ENCODE peak calls at places on chromosomes 6 and 20, in nine cellular contexts. Z is AG04450; O is CD4-positive, alpha-beta T cell; C is fibroblast of lung; G is neural progenitor cell; K is tibial artery; E is sigmoid colon; T is psoas muscle; A is heart left ventricle. V is an unnamed sample.

GRCh38 chr6:74577619-74578018 is 628.2 kb downstream of the COL12A1 start:
- DNase-seq in Z (no peak), A (no peak), G (no peak), E (no peak), T (no peak), K (no peak), C (peak; percentile 7), O (no peak), V (no peak)

GRCh38 chr6:24537771-24538385 is 43.1 kb downstream of the ALDH5A1 start:
- DNase-seq in E (no peak), K (no peak), Z (no peak), A (no peak), T (no peak), O (no peak), C (peak; percentile 39), G (no peak), V (peak; percentile 27)

GRCh38 chr20:22775671-22776139 is 191.3 kb upstream of the FOXA2 start:
- DNase-seq in E (no peak), A (no peak), C (peak; percentile 53), G (no peak), O (no peak), K (no peak), Z (no peak), T (no peak), V (peak; percentile 69)

GRCh38 chr6:127725821-127726220 is 148.8 kb downstream of the C6orf58 start:
- DNase-seq in O (no peak), C (no peak), A (no peak), T (no peak), K (no peak), G (no peak), E (no peak), Z (no peak), V (no peak)

GRCh38 chr6:147170269-147170668 is 33.9 kb upstream of the STXBP5 start:
- DNase-seq in T (no peak), G (no peak), Z (peak; percentile 82), K (no peak), C (peak; percentile 97), E (no peak), A (no peak), O (no peak), V (peak; percentile 20)

GRCh38 chr6:32288426-32288825 is 64.6 kb upstream of the NOTCH4 start:
- DNase-seq in A (no peak), E (no peak), K (no peak), G (no peak), O (no peak), T (no peak), C (no peak), Z (no peak), V (no peak)

GRCh38 chr6:80217799-80218198 is 111.3 kb downstream of the BCKDHB start:
- DNase-seq in T (no peak), A (no peak), G (no peak), E (peak; percentile 87), K (no peak), Z (no peak), O (no peak), C (no peak), V (no peak)

GRCh38 chr6:37653933-37654565 is 43.6 kb downstream of the MDGA1 start:
- DNase-seq in A (no peak), C (no peak), E (no peak), G (no peak), K (no peak), Z (no peak), T (no peak), O (peak; percentile 34), V (no peak)

GRCh38 chr6:109506314-109506713 is 23.3 kb upstream of the ZBTB24 start:
- DNase-seq in O (no peak), C (no peak), G (no peak), T (no peak), A (no peak), K (no peak), E (no peak), Z (no peak), V (no peak)

GRCh38 chr6:109506841-109507240 is 23.8 kb upstream of the ZBTB24 start:
- DNase-seq in K (no peak), E (no peak), O (no peak), A (no peak), C (no peak), G (no peak), Z (no peak), T (no peak), V (no peak)

GRCh38 chr6:109503327-109504224 is 20.6 kb upstream of the ZBTB24 start:
- DNase-seq in T (no peak), C (no peak), O (no peak), E (no peak), Z (no peak), K (no peak), A (no peak), G (no peak), V (no peak)

GRCh38 chr6:109508166-109508860 is 25.3 kb upstream of the ZBTB24 start:
- DNase-seq in O (no peak), Z (no peak), K (no peak), G (peak; percentile 80), E (no peak), A (no peak), C (no peak), T (no peak), V (no peak)

DNA sequence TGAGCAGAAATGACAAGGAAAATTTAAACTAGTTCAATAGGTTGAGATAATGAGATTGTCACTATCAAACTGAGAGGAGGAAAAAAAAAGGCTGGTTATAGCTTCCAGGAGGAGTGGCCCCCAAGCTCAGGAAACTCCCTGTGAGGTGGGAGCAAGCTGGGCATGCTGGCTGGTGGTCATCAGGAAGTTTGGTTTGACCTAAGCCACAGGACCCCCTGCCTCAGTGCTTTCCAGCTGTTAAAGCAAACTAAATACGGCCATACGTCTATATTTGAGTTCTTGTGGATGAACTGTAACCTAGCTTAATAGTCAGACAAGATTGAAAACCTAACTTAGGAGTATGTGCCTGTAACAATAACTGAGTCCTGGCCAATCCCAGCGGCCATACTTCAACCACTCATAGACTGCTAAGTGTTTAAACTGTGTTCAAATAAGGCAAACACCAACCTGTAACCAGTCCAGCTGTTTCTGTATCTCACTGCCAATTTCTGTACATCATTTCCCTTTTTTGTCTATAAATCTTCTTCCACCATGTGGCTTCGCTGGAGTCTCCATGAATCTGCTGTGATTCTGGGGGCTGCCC is 24.6 kb upstream of the ZBTB24 start:
- DNase-seq in A (no peak), O (no peak), Z (no peak), G (no peak), K (no peak), T (no peak), C (no peak), E (no peak), V (no peak)
- H3K27ac ChIP-seq in A (no peak overlapping the region), O (no peak overlapping the region), Z (no peak overlapping the region), G (peak overlapping the region; percentile 89), K (no peak overlapping the region), T (no peak overlapping the region), C (no peak overlapping the region), E (no peak overlapping the region), V (no peak overlapping the region)

GRCh38 chr6:75611011-75611701 is 9.5 kb downstream of the SENP6 start:
- DNase-seq in O (no peak), E (no peak), C (peak; percentile 53), Z (no peak), G (no peak), A (no peak), T (no peak), K (no peak), V (no peak)
- H3K27ac ChIP-seq in O (no peak overlapping the region), E (no peak overlapping the region), C (no peak overlapping the region), Z (no peak overlapping the region), G (peak overlapping the region; percentile 33), A (peak overlapping the region; percentile 11), T (peak overlapping the region; percentile 33), K (peak overlapping the region; percentile 74), V (no peak overlapping the region)

DNA sequence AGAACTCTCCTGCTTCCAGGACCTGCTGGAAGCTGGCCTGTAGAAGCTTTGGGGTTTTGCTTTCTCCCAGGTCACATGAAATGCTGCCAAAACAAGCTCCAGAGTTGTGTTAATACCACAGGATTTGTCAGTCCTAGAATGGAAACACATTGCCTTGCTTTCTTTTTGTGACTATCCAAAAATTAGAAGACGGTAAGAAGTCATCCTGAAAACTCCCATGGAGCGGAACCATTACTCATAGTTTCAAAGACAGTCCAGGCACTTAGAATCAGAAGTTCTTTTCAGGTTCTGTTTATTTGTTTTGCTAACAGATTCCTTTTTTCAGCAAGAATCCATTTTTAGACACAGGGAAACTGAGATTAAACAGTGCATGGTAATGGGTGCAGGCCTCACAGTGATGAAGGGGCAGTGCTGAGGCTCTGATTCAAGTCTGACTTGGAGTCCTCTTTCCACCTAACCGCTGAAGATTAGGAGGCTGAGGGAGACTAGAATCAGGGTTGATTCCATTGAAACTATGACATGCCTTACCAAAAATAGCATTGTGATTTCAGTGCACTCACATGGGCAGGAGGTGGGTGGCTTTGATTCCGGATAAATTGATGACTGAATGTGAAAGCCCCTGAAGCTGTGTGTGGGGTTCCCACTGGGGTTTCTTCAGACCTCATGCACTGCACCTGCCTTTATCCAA is 72.2 kb upstream of the NAA20 start:
- DNase-seq in A (no peak), Z (no peak), K (no peak), O (no peak), T (no peak), E (no peak), C (peak; percentile 86), G (no peak), V (no peak)
- H3K27ac ChIP-seq in A (peak overlapping the region; percentile 82), Z (no peak overlapping the region), K (peak overlapping the region; percentile 75), O (no peak overlapping the region), T (no peak overlapping the region), E (no peak overlapping the region), C (no peak overlapping the region), G (no peak overlapping the region), V (no peak overlapping the region)

GRCh38 chr6:36622901-36623546 is 28.9 kb downstream of the SRSF3 start:
- DNase-seq in Z (no peak), T (no peak), G (no peak), K (peak; percentile 12), E (peak; percentile 51), A (no peak), O (no peak), C (no peak), V (no peak)

GRCh38 chr6:36624461-36625160 is 30.4 kb downstream of the SRSF3 start:
- DNase-seq in A (no peak), O (no peak), T (no peak), E (peak; percentile 40), C (no peak), G (no peak), K (no peak), Z (no peak), V (no peak)

GRCh38 chr6:36618366-36619355 is 24.5 kb downstream of the SRSF3 start:
- DNase-seq in Z (no peak), A (no peak), T (no peak), C (no peak), G (no peak), O (no peak), E (peak; percentile 34), K (peak; percentile 11), V (no peak)

GRCh38 chr6:36623547-36624459 is 29.6 kb downstream of the SRSF3 start:
- DNase-seq in C (peak; percentile 73), A (peak; percentile 87), G (peak; percentile 80), Z (peak; percentile 56), T (peak; percentile 90), O (peak; percentile 71), E (peak; percentile 95), K (peak; percentile 89), V (no peak)

DNA sequence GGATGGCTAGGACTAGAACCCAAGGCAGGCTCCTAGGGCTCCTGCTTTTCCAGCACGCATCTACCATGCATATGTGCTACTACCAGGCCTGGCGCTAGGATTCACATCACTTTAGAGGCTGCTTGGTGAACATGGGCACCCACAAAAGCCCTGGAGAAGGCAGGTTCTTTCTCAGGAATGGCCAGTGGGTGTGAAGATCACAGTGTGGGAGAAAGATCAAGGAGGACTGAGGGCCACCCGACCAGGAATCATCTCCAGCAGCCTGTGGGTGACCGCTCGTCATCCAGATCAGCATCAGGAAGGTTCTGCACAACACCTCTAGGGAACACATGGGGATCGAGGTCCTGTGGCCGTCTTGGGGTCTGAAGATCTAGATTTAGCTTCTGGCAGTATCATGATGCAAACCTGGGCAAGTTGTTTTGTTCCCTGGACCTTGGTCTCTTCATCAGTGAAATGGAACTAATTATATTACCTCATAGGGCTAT is 27.3 kb downstream of the SRSF3 start:
- DNase-seq in G (no peak), C (no peak), A (no peak), T (no peak), Z (no peak), K (peak; percentile 11), O (no peak), E (peak; percentile 47), V (no peak)
- H3K27ac ChIP-seq in G (no peak overlapping the region), C (no peak overlapping the region), A (no peak overlapping the region), T (no peak overlapping the region), Z (no peak overlapping the region), K (no peak overlapping the region), O (no peak overlapping the region), E (no peak overlapping the region), V (no peak overlapping the region)